ENCODE peak calls at places on chromosome 20, in nine cellular contexts. I is upper lobe of right lung, T is stomach, Q is fibroblast of lung, E is ovary, L is uterus, O is colonic mucosa, Z is MM.1S, H is heart left ventricle. X is an unnamed sample. For H3K4me1, the result is how much of the 10 kb centered on the place peaks cover.

GRCh38 chr20:58815448-58815847 is 35.3 kb downstream of the GNAS-AS1 start:
- DNase-seq in H (no peak), T (no peak), Z (no peak), L (no peak), O (no peak), Q (no peak), I (no peak), E (no peak), X (no peak)

GRCh38 chr20:38125157-38126056 is 39.7 kb downstream of the TGM2 start:
- DNase-seq in L (peak), I (peak), O (peak), T (peak), E (peak), H (peak), Z (no peak), Q (peak), X (no peak)

GRCh38 chr20:3045816-3046676 is at the start of gene MRPS26:
- DNase-seq in Q (peak), Z (peak), H (peak), I (peak), L (peak), E (peak), T (peak), O (peak), X (no peak)

GRCh38 chr20:62557425-62557824 is 81.6 kb upstream of the GATA5 start:
- DNase-seq in E (no peak), T (no peak), L (no peak), Z (no peak), I (no peak), Q (no peak), O (no peak), H (no peak), X (no peak)

GRCh38 chr20:32355417-32355841 is 2.7 kb upstream of the ASXL1 start:
- DNase-seq in E (no peak), H (no peak), T (no peak), O (no peak), I (no peak), Z (no peak), L (no peak), Q (no peak), X (no peak)

GRCh38 chr20:62589150-62589498 is 53.2 kb upstream of the SLCO4A1 start:
- DNase-seq in I (no peak), Q (no peak), L (no peak), T (no peak), Z (no peak), O (no peak), E (no peak), H (no peak), X (no peak)

GRCh38 chr20:17648306-17648646 is 33.8 kb downstream of the RRBP1 start:
- DNase-seq in H (no peak), O (no peak), T (no peak), E (no peak), Z (no peak), I (peak), Q (no peak), L (no peak), X (no peak)

GRCh38 chr20:59120919-59121318 is 42.7 kb upstream of the ZNF831 start:
- DNase-seq in O (no peak), T (no peak), E (no peak), H (no peak), L (no peak), Q (no peak), I (no peak), Z (no peak), X (no peak)

GRCh38 chr20:57473246-57474042 is 51.5 kb downstream of the CTCFL start:
- DNase-seq in E (no peak), Z (peak), Q (peak), O (no peak), L (peak), H (no peak), I (peak), T (no peak), X (no peak)

GRCh38 chr20:60200305-60200918 is 242.2 kb downstream of the CDH26 start:
- DNase-seq in I (no peak), E (no peak), L (no peak), Z (no peak), Q (no peak), H (no peak), T (no peak), O (no peak), X (no peak)

GRCh38 chr20:23568320-23569011 is at the start of gene CST9L:
- DNase-seq in E (no peak), I (peak), Q (no peak), Z (no peak), T (no peak), H (no peak), L (no peak), O (no peak), X (no peak)

GRCh38 chr20:56373942-56374341 is 15.2 kb downstream of the FAM210B start:
- DNase-seq in Z (no peak), H (no peak), O (no peak), Q (peak), L (no peak), I (no peak), E (no peak), T (no peak), X (no peak)

GRCh38 chr20:19726126-19726525 is 31.9 kb upstream of the RIN2 start:
- DNase-seq in H (no peak), E (no peak), T (no peak), L (no peak), I (no peak), Q (peak), Z (no peak), O (no peak), X (no peak)

GRCh38 chr20:57326667-57327455 is 2.7 kb upstream of the SPO11 start:
- DNase-seq in Z (peak), E (no peak), O (peak), L (no peak), T (no peak), H (no peak), I (no peak), Q (no peak), X (no peak)

GRCh38 chr20:62364911-62365736 is 2.0 kb downstream of the LAMA5 start:
- DNase-seq in H (peak), O (no peak), I (peak), Q (no peak), T (peak), L (no peak), Z (no peak), E (peak), X (no peak)

GRCh38 chr20:56181593-56181992 is 66.9 kb upstream of the MC3R start:
- DNase-seq in H (no peak), T (no peak), O (no peak), I (no peak), Q (no peak), Z (no peak), L (no peak), E (no peak), X (no peak)

GRCh38 chr20:24111858-24112257 is 123.3 kb upstream of the GGTLC1 start:
- DNase-seq in Z (peak), I (no peak), O (no peak), E (no peak), H (no peak), T (no peak), L (no peak), Q (no peak), X (no peak)

GRCh38 chr20:56826306-56826970 is 197.3 kb downstream of the TFAP2C start:
- DNase-seq in Z (no peak), T (no peak), L (no peak), E (no peak), Q (no peak), H (no peak), O (no peak), I (no peak), X (no peak)

GRCh38 chr20:7579888-7580287 is 360.4 kb downstream of the HAO1 start:
- DNase-seq in Z (no peak), H (no peak), L (no peak), I (no peak), T (no peak), Q (no peak), O (no peak), E (no peak), X (no peak)

GRCh38 chr20:25369971-25370370 is 20.7 kb downstream of the ABHD12 start:
- DNase-seq in T (no peak), E (no peak), Q (no peak), O (no peak), I (no peak), L (no peak), H (no peak), Z (no peak), X (no peak)

GRCh38 chr20:25369529-25369928 is 21.1 kb downstream of the ABHD12 start:
- DNase-seq in T (no peak), E (no peak), I (no peak), L (no peak), H (no peak), O (no peak), Z (no peak), Q (peak), X (no peak)

GRCh38 chr20:25372584-25373336 is 17.9 kb downstream of the ABHD12 start:
- DNase-seq in O (no peak), L (no peak), E (no peak), Z (no peak), T (no peak), Q (peak), I (no peak), H (no peak), X (no peak)

GRCh38 chr20:25364879-25365699 is 25.5 kb downstream of the ABHD12 start:
- DNase-seq in I (no peak), E (no peak), T (no peak), Z (no peak), Q (no peak), H (no peak), L (no peak), O (no peak), X (no peak)

DNA sequence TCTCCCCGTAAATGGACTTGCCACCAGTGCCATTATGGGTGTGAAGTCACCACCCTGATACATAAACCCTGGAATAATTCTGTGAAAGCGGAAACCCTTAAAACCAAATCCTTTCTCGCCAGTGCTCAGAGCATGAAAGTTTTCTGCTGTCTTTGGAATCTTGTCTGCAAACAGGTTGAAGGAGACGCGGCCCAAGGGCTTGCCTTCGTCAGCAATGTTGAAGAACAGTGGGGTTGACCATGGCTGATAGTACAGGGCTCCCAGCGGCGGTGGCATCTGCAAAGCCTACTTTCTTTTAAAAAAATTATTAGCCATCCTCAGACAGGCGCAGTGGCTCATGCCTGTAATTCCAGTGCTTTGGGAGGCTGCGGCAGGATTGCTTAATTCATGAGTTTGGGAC is 22.1 kb downstream of the ABHD12 start:
- DNase-seq in E (no peak), Z (no peak), L (no peak), Q (no peak), O (no peak), T (no peak), I (no peak), H (no peak), X (no peak)
- H3K4me1 ChIP-seq in E (under half), Z (under half), L (under half), Q (under half), O (under half), T (under half), I (under half), H (under half), X (under half)

GRCh38 chr20:20860078-20860806 is 147.8 kb upstream of the RALGAPA2 start:
- DNase-seq in O (peak), Q (peak), L (peak), T (peak), I (peak), E (peak), Z (peak), H (peak), X (peak)

GRCh38 chr20:20869161-20869560 is 156.7 kb upstream of the RALGAPA2 start:
- DNase-seq in Q (no peak), L (no peak), H (no peak), E (no peak), Z (no peak), I (no peak), T (no peak), O (no peak), X (no peak)

GRCh38 chr20:20859510-20859909 is 147.1 kb upstream of the RALGAPA2 start:
- DNase-seq in H (no peak), O (no peak), T (no peak), E (no peak), Z (no peak), Q (no peak), L (no peak), I (no peak), X (no peak)

DNA sequence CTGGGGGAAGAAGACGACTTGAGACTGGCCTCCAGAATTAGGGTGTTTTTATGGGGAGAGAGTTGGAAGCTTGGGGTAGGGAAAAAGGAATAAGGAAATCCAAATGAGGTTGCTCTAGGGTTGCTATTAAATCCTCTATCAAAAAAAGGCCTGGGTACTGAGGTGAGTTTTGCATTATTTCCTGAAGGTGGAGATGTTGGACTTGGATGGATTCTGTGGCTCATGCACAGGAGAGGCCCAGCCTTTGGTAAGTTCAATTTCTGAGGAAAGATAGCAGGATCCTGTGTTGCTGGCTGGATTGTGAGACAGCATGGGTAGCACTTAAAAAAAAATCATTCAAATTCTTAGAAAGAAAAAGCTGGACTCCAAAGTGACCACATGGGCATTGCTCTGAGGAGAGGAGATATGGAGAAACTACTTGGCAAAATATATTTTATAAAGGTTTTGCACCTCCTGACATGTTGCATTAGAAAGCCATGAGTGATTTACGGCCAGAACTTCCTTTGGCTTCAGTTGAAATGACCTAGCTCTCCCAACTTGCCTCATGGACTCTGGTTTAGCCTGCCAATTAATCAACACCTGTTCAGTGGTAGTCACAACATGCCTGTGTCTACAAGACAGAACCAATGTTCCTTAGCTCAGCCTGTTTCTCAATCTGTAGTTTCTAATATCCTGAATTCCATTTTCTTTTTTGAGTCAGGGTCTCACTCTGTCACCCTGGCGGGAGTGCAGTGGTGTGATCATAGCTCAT is 152.1 kb upstream of the RALGAPA2 start:
- DNase-seq in Z (no peak), Q (no peak), L (no peak), H (no peak), E (no peak), I (no peak), T (no peak), O (no peak), X (no peak)
- TF ChIP-seq CTCF in Z (no peak), Q (no peak), L (peak), H (peak), E (no peak), I (peak), T (no peak), O (no peak), X (peak)

GRCh38 chr20:36130316-36130865 is 24.1 kb upstream of the EPB41L1 start:
- DNase-seq in Z (no peak), O (no peak), H (no peak), L (no peak), E (no peak), I (no peak), Q (no peak), T (no peak), X (no peak)
- H3K4me1 ChIP-seq in Z (under half), O (under half), H (under half), L (under half), E (under half), I (under half), Q (under half), T (under half), X (under half)

GRCh38 chr20:63939061-63939935 is 16.9 kb downstream of the UCKL1 start:
- DNase-seq in Q (no peak), Z (no peak), I (no peak), O (no peak), H (peak), T (no peak), E (no peak), L (no peak), X (no peak)

GRCh38 chr20:63942250-63943006 is 13.8 kb downstream of the UCKL1 start:
- DNase-seq in E (no peak), I (peak), O (peak), Q (peak), Z (no peak), H (peak), T (peak), L (no peak), X (no peak)

GRCh38 chr20:63941282-63942060 is 14.7 kb downstream of the UCKL1 start:
- DNase-seq in L (no peak), Q (no peak), T (peak), Z (no peak), I (peak), O (peak), E (no peak), H (peak), X (no peak)

GRCh38 chr20:63940472-63941266 is 15.5 kb downstream of the UCKL1 start:
- DNase-seq in L (no peak), Q (no peak), E (no peak), O (no peak), I (no peak), T (no peak), H (peak), Z (no peak), X (no peak)

DNA sequence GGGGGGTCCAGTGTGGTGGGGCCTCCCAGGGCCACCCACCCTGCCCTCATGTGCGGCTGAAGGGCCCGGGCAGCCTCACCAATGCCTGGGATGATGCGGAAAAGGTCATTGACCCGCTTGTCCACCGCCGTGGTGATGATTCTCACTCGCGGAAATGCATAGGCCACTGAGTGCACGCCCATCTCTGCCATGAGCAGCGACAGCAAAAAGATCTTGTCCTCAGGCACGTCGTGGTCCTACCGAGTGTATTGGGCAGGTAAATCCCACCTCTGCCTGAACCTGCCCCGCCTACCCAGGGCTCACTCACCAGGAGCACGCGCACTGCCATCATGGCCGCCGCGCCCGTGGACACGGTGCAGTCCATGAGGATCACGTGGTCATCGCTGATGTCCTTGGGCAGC is 16.1 kb downstream of the UCKL1 start:
- DNase-seq in H (no peak), E (no peak), Z (no peak), Q (no peak), I (no peak), L (no peak), T (no peak), O (no peak), X (no peak)
- TF ChIP-seq CTCF in H (no peak), E (no peak), Z (no peak), Q (no peak), I (no peak), L (no peak), T (no peak), O (no peak), X (no peak)

GRCh38 chr20:25187638-25188037 is 7.9 kb upstream of the ENTPD6 start:
- DNase-seq in T (no peak), I (no peak), E (no peak), O (no peak), Z (no peak), L (no peak), H (no peak), Q (no peak), X (no peak)
- H3K4me1 ChIP-seq in T (under half), I (under half), E (under half), O (under half), Z (under half), L (under half), H (under half), Q (under half), X (under half)

DNA sequence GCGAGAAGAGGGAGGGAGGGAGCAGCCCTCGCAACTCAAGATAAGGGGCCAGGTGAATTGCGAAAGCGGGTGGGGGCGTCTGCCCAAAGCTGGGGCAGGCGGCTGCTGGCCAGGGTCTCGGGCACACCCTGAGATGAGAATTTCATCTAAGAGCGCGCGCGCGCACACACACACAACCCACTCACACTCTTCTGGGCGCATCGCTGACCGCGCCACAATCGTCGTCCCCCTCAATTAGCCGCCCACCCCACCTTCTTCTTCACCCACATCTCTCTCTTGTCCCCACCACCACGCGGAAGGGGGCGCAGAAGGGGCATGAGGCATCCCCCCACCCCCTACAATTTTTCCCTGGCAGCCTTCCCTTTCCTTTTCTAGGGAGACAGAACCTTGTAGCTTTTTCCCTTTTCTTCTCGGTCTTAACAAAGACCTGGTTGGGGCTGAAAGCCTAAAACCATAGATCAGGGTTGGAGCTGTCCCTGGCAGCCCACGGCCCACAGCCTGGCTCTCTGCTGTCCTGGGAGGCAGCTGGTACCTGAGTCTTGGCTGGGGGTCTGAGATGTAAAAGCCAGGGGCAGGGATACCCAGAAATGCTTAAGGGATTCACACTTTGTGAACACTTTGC is 737 bp upstream of the PTPRT start:
- DNase-seq in I (no peak), L (no peak), O (no peak), Z (no peak), H (no peak), E (no peak), Q (no peak), T (no peak), X (no peak)
- TF ChIP-seq CTCF in I (no peak), L (no peak), O (no peak), Z (no peak), H (no peak), E (no peak), Q (no peak), T (no peak), X (no peak)

GRCh38 chr20:51402201-51402600 is 140.3 kb downstream of the NFATC2 start:
- DNase-seq in Z (peak), T (no peak), E (no peak), L (no peak), I (peak), Q (peak), O (no peak), H (no peak), X (no peak)
- H3K4me1 ChIP-seq in Z (half or more), T (under half), E (under half), L (under half), I (under half), Q (under half), O (under half), H (under half), X (under half)

GRCh38 chr20:54619181-54619580 is 143.8 kb downstream of the DOK5 start:
- DNase-seq in Q (peak), L (no peak), Z (no peak), O (no peak), T (no peak), I (no peak), H (peak), E (no peak), X (no peak)
- TF ChIP-seq CTCF in Q (no peak), L (no peak), Z (no peak), O (no peak), T (no peak), I (no peak), H (no peak), E (no peak), X (no peak)

GRCh38 chr20:47821481-47822100 is 36.3 kb upstream of the SULF2 start:
- DNase-seq in I (no peak), O (no peak), L (no peak), Z (no peak), T (no peak), Q (peak), E (no peak), H (no peak), X (no peak)
- H3K4me1 ChIP-seq in I (under half), O (under half), L (under half), Z (under half), T (under half), Q (under half), E (under half), H (under half), X (under half)

X was measured in Panc1.